ENCODE peak calls at places on chromosomes 16 and 17, in nine cellular contexts. One of them, this sample, is unnamed.

GRCh38 chr17:58643147-58643546 is 48.7 kb downstream of the TEX14 start:
- DNase-seq in heart left ventricle: no peak
- DNase-seq in right lobe of liver: no peak
- DNase-seq in cardiac fibroblast: peak; percentile 58
- DNase-seq in activated CD4-positive, alpha-beta memory T cell treated with anti-CD3 and anti-CD28 coated beads, Interleukin-2, amount 10 ng/mL, durations not matched to agents 7 days and 5 days: no peak
- DNase-seq in pons: no peak
- DNase-seq in EL: peak; percentile 78
- DNase-seq in stimulated activated CD4-positive, alpha-beta T cell treated with anti-CD3 and anti-CD28 coated beads, Interleukin-1b, Interleukin-23, amount 100 ng/mL, for 24 hours: no peak
- DNase-seq in islet precursor cell: no peak
- DNase-seq in this sample: peak; percentile 57

GRCh38 chr16:31869511-31870201 is 4.0 kb upstream of the ZNF267 start:
- DNase-seq in heart left ventricle: no peak
- DNase-seq in right lobe of liver: no peak
- DNase-seq in cardiac fibroblast: peak; percentile 70
- DNase-seq in activated CD4-positive, alpha-beta memory T cell treated with anti-CD3 and anti-CD28 coated beads, Interleukin-2, amount 10 ng/mL, durations not matched to agents 7 days and 5 days: peak; percentile 85
- DNase-seq in pons: peak; percentile 93
- DNase-seq in EL: peak; percentile 83
- DNase-seq in stimulated activated CD4-positive, alpha-beta T cell treated with anti-CD3 and anti-CD28 coated beads, Interleukin-1b, Interleukin-23, amount 100 ng/mL, for 24 hours: no peak
- DNase-seq in islet precursor cell: no peak
- DNase-seq in this sample: peak; percentile 66

GRCh38 chr17:27379863-27380533 is 76.2 kb upstream of the KSR1 start:
- DNase-seq in heart left ventricle: peak; percentile 89
- DNase-seq in right lobe of liver: peak; percentile 69
- DNase-seq in cardiac fibroblast: peak; percentile 76
- DNase-seq in activated CD4-positive, alpha-beta memory T cell treated with anti-CD3 and anti-CD28 coated beads, Interleukin-2, amount 10 ng/mL, durations not matched to agents 7 days and 5 days: no peak
- DNase-seq in pons: peak; percentile 40
- DNase-seq in EL: peak; percentile 66
- DNase-seq in stimulated activated CD4-positive, alpha-beta T cell treated with anti-CD3 and anti-CD28 coated beads, Interleukin-1b, Interleukin-23, amount 100 ng/mL, for 24 hours: no peak
- DNase-seq in islet precursor cell: peak; percentile 54
- DNase-seq in this sample: peak; percentile 52

GRCh38 chr16:76653390-76654026 is 376.3 kb downstream of the CNTNAP4 start:
- DNase-seq in heart left ventricle: no peak
- DNase-seq in right lobe of liver: no peak
- DNase-seq in cardiac fibroblast: peak; percentile 65
- DNase-seq in activated CD4-positive, alpha-beta memory T cell treated with anti-CD3 and anti-CD28 coated beads, Interleukin-2, amount 10 ng/mL, durations not matched to agents 7 days and 5 days: no peak
- DNase-seq in pons: peak; percentile 88
- DNase-seq in EL: no peak
- DNase-seq in stimulated activated CD4-positive, alpha-beta T cell treated with anti-CD3 and anti-CD28 coated beads, Interleukin-1b, Interleukin-23, amount 100 ng/mL, for 24 hours: no peak
- DNase-seq in islet precursor cell: peak; percentile 63
- DNase-seq in this sample: peak; percentile 3

GRCh38 chr17:2083613-2084128 is 28.8 kb downstream of the HIC1 start:
- DNase-seq in heart left ventricle: no peak
- DNase-seq in right lobe of liver: no peak
- DNase-seq in cardiac fibroblast: peak; percentile 40
- DNase-seq in activated CD4-positive, alpha-beta memory T cell treated with anti-CD3 and anti-CD28 coated beads, Interleukin-2, amount 10 ng/mL, durations not matched to agents 7 days and 5 days: no peak
- DNase-seq in pons: peak; percentile 83
- DNase-seq in EL: no peak
- DNase-seq in stimulated activated CD4-positive, alpha-beta T cell treated with anti-CD3 and anti-CD28 coated beads, Interleukin-1b, Interleukin-23, amount 100 ng/mL, for 24 hours: no peak
- DNase-seq in islet precursor cell: no peak
- DNase-seq in this sample: no peak

GRCh38 chr17:17959520-17960361 is 12.5 kb downstream of the TOM1L2 start:
- DNase-seq in heart left ventricle: no peak
- DNase-seq in right lobe of liver: no peak
- DNase-seq in cardiac fibroblast: peak; percentile 48
- DNase-seq in activated CD4-positive, alpha-beta memory T cell treated with anti-CD3 and anti-CD28 coated beads, Interleukin-2, amount 10 ng/mL, durations not matched to agents 7 days and 5 days: peak; percentile 46
- DNase-seq in pons: peak; percentile 61
- DNase-seq in EL: peak; percentile 50
- DNase-seq in stimulated activated CD4-positive, alpha-beta T cell treated with anti-CD3 and anti-CD28 coated beads, Interleukin-1b, Interleukin-23, amount 100 ng/mL, for 24 hours: no peak
- DNase-seq in islet precursor cell: no peak
- DNase-seq in this sample: peak; percentile 45

GRCh38 chr17:20203761-20204263 is 194.7 kb downstream of the SPECC1 start:
- DNase-seq in heart left ventricle: no peak
- DNase-seq in right lobe of liver: no peak
- DNase-seq in cardiac fibroblast: no peak
- DNase-seq in activated CD4-positive, alpha-beta memory T cell treated with anti-CD3 and anti-CD28 coated beads, Interleukin-2, amount 10 ng/mL, durations not matched to agents 7 days and 5 days: no peak
- DNase-seq in pons: no peak
- DNase-seq in EL: no peak
- DNase-seq in stimulated activated CD4-positive, alpha-beta T cell treated with anti-CD3 and anti-CD28 coated beads, Interleukin-1b, Interleukin-23, amount 100 ng/mL, for 24 hours: no peak
- DNase-seq in islet precursor cell: no peak
- DNase-seq in this sample: peak; percentile 51

GRCh38 chr17:44115585-44116415 is 7.6 kb downstream of the HDAC5 start:
- DNase-seq in heart left ventricle: no peak
- DNase-seq in right lobe of liver: no peak
- DNase-seq in cardiac fibroblast: peak; percentile 57
- DNase-seq in activated CD4-positive, alpha-beta memory T cell treated with anti-CD3 and anti-CD28 coated beads, Interleukin-2, amount 10 ng/mL, durations not matched to agents 7 days and 5 days: peak; percentile 22
- DNase-seq in pons: no peak
- DNase-seq in EL: peak; percentile 56
- DNase-seq in stimulated activated CD4-positive, alpha-beta T cell treated with anti-CD3 and anti-CD28 coated beads, Interleukin-1b, Interleukin-23, amount 100 ng/mL, for 24 hours: no peak
- DNase-seq in islet precursor cell: peak; percentile 79
- DNase-seq in this sample: peak; percentile 36

GRCh38 chr17:82890926-82891678 is 51.3 kb upstream of the ZNF750 start:
- DNase-seq in heart left ventricle: peak; percentile 55
- DNase-seq in right lobe of liver: no peak
- DNase-seq in cardiac fibroblast: no peak
- DNase-seq in activated CD4-positive, alpha-beta memory T cell treated with anti-CD3 and anti-CD28 coated beads, Interleukin-2, amount 10 ng/mL, durations not matched to agents 7 days and 5 days: no peak
- DNase-seq in pons: no peak
- DNase-seq in EL: no peak
- DNase-seq in stimulated activated CD4-positive, alpha-beta T cell treated with anti-CD3 and anti-CD28 coated beads, Interleukin-1b, Interleukin-23, amount 100 ng/mL, for 24 hours: no peak
- DNase-seq in islet precursor cell: no peak
- DNase-seq in this sample: no peak

GRCh38 chr17:53492532-53492931 is 330.2 kb upstream of the KIF2B start:
- DNase-seq in heart left ventricle: no peak
- DNase-seq in right lobe of liver: no peak
- DNase-seq in cardiac fibroblast: no peak
- DNase-seq in activated CD4-positive, alpha-beta memory T cell treated with anti-CD3 and anti-CD28 coated beads, Interleukin-2, amount 10 ng/mL, durations not matched to agents 7 days and 5 days: no peak
- DNase-seq in pons: no peak
- DNase-seq in EL: no peak
- DNase-seq in stimulated activated CD4-positive, alpha-beta T cell treated with anti-CD3 and anti-CD28 coated beads, Interleukin-1b, Interleukin-23, amount 100 ng/mL, for 24 hours: no peak
- DNase-seq in islet precursor cell: no peak
- DNase-seq in this sample: no peak

GRCh38 chr16:87576191-87576590 is 26.1 kb upstream of the JPH3 start:
- DNase-seq in heart left ventricle: no peak
- DNase-seq in right lobe of liver: no peak
- DNase-seq in cardiac fibroblast: no peak
- DNase-seq in activated CD4-positive, alpha-beta memory T cell treated with anti-CD3 and anti-CD28 coated beads, Interleukin-2, amount 10 ng/mL, durations not matched to agents 7 days and 5 days: no peak
- DNase-seq in pons: no peak
- DNase-seq in EL: no peak
- DNase-seq in stimulated activated CD4-positive, alpha-beta T cell treated with anti-CD3 and anti-CD28 coated beads, Interleukin-1b, Interleukin-23, amount 100 ng/mL, for 24 hours: no peak
- DNase-seq in islet precursor cell: peak; percentile 70
- DNase-seq in this sample: no peak

GRCh38 chr17:50865060-50865867 is 890 bp downstream of the TOB1 start:
- DNase-seq in heart left ventricle: peak; percentile 83
- DNase-seq in right lobe of liver: peak; percentile 69
- DNase-seq in cardiac fibroblast: peak; percentile 51
- DNase-seq in activated CD4-positive, alpha-beta memory T cell treated with anti-CD3 and anti-CD28 coated beads, Interleukin-2, amount 10 ng/mL, durations not matched to agents 7 days and 5 days: peak; percentile 61
- DNase-seq in pons: peak; percentile 74
- DNase-seq in EL: peak; percentile 55
- DNase-seq in stimulated activated CD4-positive, alpha-beta T cell treated with anti-CD3 and anti-CD28 coated beads, Interleukin-1b, Interleukin-23, amount 100 ng/mL, for 24 hours: no peak
- DNase-seq in islet precursor cell: peak; percentile 77
- DNase-seq in this sample: peak; percentile 33

GRCh38 chr16:47142469-47143328 is 1.0 kb downstream of the NETO2 start:
- DNase-seq in heart left ventricle: no peak
- DNase-seq in right lobe of liver: peak; percentile 47
- DNase-seq in cardiac fibroblast: peak; percentile 38
- DNase-seq in activated CD4-positive, alpha-beta memory T cell treated with anti-CD3 and anti-CD28 coated beads, Interleukin-2, amount 10 ng/mL, durations not matched to agents 7 days and 5 days: peak; percentile 41
- DNase-seq in pons: peak; percentile 49
- DNase-seq in EL: peak; percentile 42
- DNase-seq in stimulated activated CD4-positive, alpha-beta T cell treated with anti-CD3 and anti-CD28 coated beads, Interleukin-1b, Interleukin-23, amount 100 ng/mL, for 24 hours: no peak
- DNase-seq in islet precursor cell: peak; percentile 68
- DNase-seq in this sample: peak; percentile 14

GRCh38 chr17:47692895-47693666 is 880 bp upstream of the TBKBP1 start:
- DNase-seq in heart left ventricle: no peak
- DNase-seq in right lobe of liver: no peak
- DNase-seq in cardiac fibroblast: no peak
- DNase-seq in activated CD4-positive, alpha-beta memory T cell treated with anti-CD3 and anti-CD28 coated beads, Interleukin-2, amount 10 ng/mL, durations not matched to agents 7 days and 5 days: no peak
- DNase-seq in pons: no peak
- DNase-seq in EL: no peak
- DNase-seq in stimulated activated CD4-positive, alpha-beta T cell treated with anti-CD3 and anti-CD28 coated beads, Interleukin-1b, Interleukin-23, amount 100 ng/mL, for 24 hours: no peak
- DNase-seq in islet precursor cell: peak; percentile 65
- DNase-seq in this sample: peak; percentile 37

GRCh38 chr17:12391468-12391867 is 274.2 kb upstream of the MYOCD start:
- DNase-seq in heart left ventricle: no peak
- DNase-seq in right lobe of liver: no peak
- DNase-seq in cardiac fibroblast: no peak
- DNase-seq in activated CD4-positive, alpha-beta memory T cell treated with anti-CD3 and anti-CD28 coated beads, Interleukin-2, amount 10 ng/mL, durations not matched to agents 7 days and 5 days: no peak
- DNase-seq in pons: no peak
- DNase-seq in EL: peak; percentile 34
- DNase-seq in stimulated activated CD4-positive, alpha-beta T cell treated with anti-CD3 and anti-CD28 coated beads, Interleukin-1b, Interleukin-23, amount 100 ng/mL, for 24 hours: no peak
- DNase-seq in islet precursor cell: no peak
- DNase-seq in this sample: peak; percentile 5

GRCh38 chr17:40373324-40373723 is 8.8 kb upstream of the GJD3 start:
- DNase-seq in heart left ventricle: no peak
- DNase-seq in right lobe of liver: no peak
- DNase-seq in cardiac fibroblast: peak; percentile 83
- DNase-seq in activated CD4-positive, alpha-beta memory T cell treated with anti-CD3 and anti-CD28 coated beads, Interleukin-2, amount 10 ng/mL, durations not matched to agents 7 days and 5 days: no peak
- DNase-seq in pons: no peak
- DNase-seq in EL: no peak
- DNase-seq in stimulated activated CD4-positive, alpha-beta T cell treated with anti-CD3 and anti-CD28 coated beads, Interleukin-1b, Interleukin-23, amount 100 ng/mL, for 24 hours: no peak
- DNase-seq in islet precursor cell: no peak
- DNase-seq in this sample: peak; percentile 80

GRCh38 chr17:75125984-75126383 is 5.6 kb downstream of the NT5C start:
- DNase-seq in heart left ventricle: no peak
- DNase-seq in right lobe of liver: no peak
- DNase-seq in cardiac fibroblast: no peak
- DNase-seq in activated CD4-positive, alpha-beta memory T cell treated with anti-CD3 and anti-CD28 coated beads, Interleukin-2, amount 10 ng/mL, durations not matched to agents 7 days and 5 days: peak; percentile 53
- DNase-seq in pons: no peak
- DNase-seq in EL: no peak
- DNase-seq in stimulated activated CD4-positive, alpha-beta T cell treated with anti-CD3 and anti-CD28 coated beads, Interleukin-1b, Interleukin-23, amount 100 ng/mL, for 24 hours: no peak
- DNase-seq in islet precursor cell: peak; percentile 63
- DNase-seq in this sample: no peak

GRCh38 chr17:64172510-64172909 is 42.6 kb upstream of the ERN1 start:
- DNase-seq in heart left ventricle: no peak
- DNase-seq in right lobe of liver: no peak
- DNase-seq in cardiac fibroblast: no peak
- DNase-seq in activated CD4-positive, alpha-beta memory T cell treated with anti-CD3 and anti-CD28 coated beads, Interleukin-2, amount 10 ng/mL, durations not matched to agents 7 days and 5 days: no peak
- DNase-seq in pons: no peak
- DNase-seq in EL: no peak
- DNase-seq in stimulated activated CD4-positive, alpha-beta T cell treated with anti-CD3 and anti-CD28 coated beads, Interleukin-1b, Interleukin-23, amount 100 ng/mL, for 24 hours: no peak
- DNase-seq in islet precursor cell: no peak
- DNase-seq in this sample: no peak

GRCh38 chr17:56159764-56160394 is 6.6 kb downstream of the ANKFN1 start:
- DNase-seq in heart left ventricle: no peak
- DNase-seq in right lobe of liver: no peak
- DNase-seq in cardiac fibroblast: no peak
- DNase-seq in activated CD4-positive, alpha-beta memory T cell treated with anti-CD3 and anti-CD28 coated beads, Interleukin-2, amount 10 ng/mL, durations not matched to agents 7 days and 5 days: no peak
- DNase-seq in pons: no peak
- DNase-seq in EL: no peak
- DNase-seq in stimulated activated CD4-positive, alpha-beta T cell treated with anti-CD3 and anti-CD28 coated beads, Interleukin-1b, Interleukin-23, amount 100 ng/mL, for 24 hours: no peak
- DNase-seq in islet precursor cell: no peak
- DNase-seq in this sample: no peak

GRCh38 chr17:66593116-66593515 is 241.8 kb upstream of the CACNG5 start:
- DNase-seq in heart left ventricle: no peak
- DNase-seq in right lobe of liver: no peak
- DNase-seq in cardiac fibroblast: no peak
- DNase-seq in activated CD4-positive, alpha-beta memory T cell treated with anti-CD3 and anti-CD28 coated beads, Interleukin-2, amount 10 ng/mL, durations not matched to agents 7 days and 5 days: no peak
- DNase-seq in pons: no peak
- DNase-seq in EL: no peak
- DNase-seq in stimulated activated CD4-positive, alpha-beta T cell treated with anti-CD3 and anti-CD28 coated beads, Interleukin-1b, Interleukin-23, amount 100 ng/mL, for 24 hours: no peak
- DNase-seq in islet precursor cell: peak; percentile 29
- DNase-seq in this sample: no peak

GRCh38 chr17:72234951-72235350 is 114.1 kb downstream of the SOX9 start:
- DNase-seq in heart left ventricle: no peak
- DNase-seq in right lobe of liver: no peak
- DNase-seq in cardiac fibroblast: no peak
- DNase-seq in activated CD4-positive, alpha-beta memory T cell treated with anti-CD3 and anti-CD28 coated beads, Interleukin-2, amount 10 ng/mL, durations not matched to agents 7 days and 5 days: no peak
- DNase-seq in pons: no peak
- DNase-seq in EL: no peak
- DNase-seq in stimulated activated CD4-positive, alpha-beta T cell treated with anti-CD3 and anti-CD28 coated beads, Interleukin-1b, Interleukin-23, amount 100 ng/mL, for 24 hours: no peak
- DNase-seq in islet precursor cell: no peak
- DNase-seq in this sample: no peak

GRCh38 chr17:79504181-79504605 is 106.7 kb downstream of the RBFOX3 start:
- DNase-seq in heart left ventricle: no peak
- DNase-seq in right lobe of liver: no peak
- DNase-seq in cardiac fibroblast: no peak
- DNase-seq in activated CD4-positive, alpha-beta memory T cell treated with anti-CD3 and anti-CD28 coated beads, Interleukin-2, amount 10 ng/mL, durations not matched to agents 7 days and 5 days: no peak
- DNase-seq in pons: no peak
- DNase-seq in EL: no peak
- DNase-seq in stimulated activated CD4-positive, alpha-beta T cell treated with anti-CD3 and anti-CD28 coated beads, Interleukin-1b, Interleukin-23, amount 100 ng/mL, for 24 hours: no peak
- DNase-seq in islet precursor cell: no peak
- DNase-seq in this sample: no peak

GRCh38 chr17:70314096-70314495 is 144.8 kb downstream of the KCNJ2 start:
- DNase-seq in heart left ventricle: no peak
- DNase-seq in right lobe of liver: no peak
- DNase-seq in cardiac fibroblast: no peak
- DNase-seq in activated CD4-positive, alpha-beta memory T cell treated with anti-CD3 and anti-CD28 coated beads, Interleukin-2, amount 10 ng/mL, durations not matched to agents 7 days and 5 days: no peak
- DNase-seq in pons: no peak
- DNase-seq in EL: peak; percentile 46
- DNase-seq in stimulated activated CD4-positive, alpha-beta T cell treated with anti-CD3 and anti-CD28 coated beads, Interleukin-1b, Interleukin-23, amount 100 ng/mL, for 24 hours: no peak
- DNase-seq in islet precursor cell: no peak
- DNase-seq in this sample: peak; percentile 53

GRCh38 chr17:34375598-34375997 is 12.6 kb upstream of the CCL1 start:
- DNase-seq in heart left ventricle: no peak
- DNase-seq in right lobe of liver: no peak
- DNase-seq in cardiac fibroblast: no peak
- DNase-seq in activated CD4-positive, alpha-beta memory T cell treated with anti-CD3 and anti-CD28 coated beads, Interleukin-2, amount 10 ng/mL, durations not matched to agents 7 days and 5 days: no peak
- DNase-seq in pons: no peak
- DNase-seq in EL: no peak
- DNase-seq in stimulated activated CD4-positive, alpha-beta T cell treated with anti-CD3 and anti-CD28 coated beads, Interleukin-1b, Interleukin-23, amount 100 ng/mL, for 24 hours: no peak
- DNase-seq in islet precursor cell: peak; percentile 44
- DNase-seq in this sample: no peak

GRCh38 chr16:1884155-1884760 is 12.3 kb upstream of the MEIOB start:
- DNase-seq in heart left ventricle: no peak
- DNase-seq in right lobe of liver: no peak
- DNase-seq in cardiac fibroblast: peak; percentile 21
- DNase-seq in activated CD4-positive, alpha-beta memory T cell treated with anti-CD3 and anti-CD28 coated beads, Interleukin-2, amount 10 ng/mL, durations not matched to agents 7 days and 5 days: no peak
- DNase-seq in pons: no peak
- DNase-seq in EL: peak; percentile 11
- DNase-seq in stimulated activated CD4-positive, alpha-beta T cell treated with anti-CD3 and anti-CD28 coated beads, Interleukin-1b, Interleukin-23, amount 100 ng/mL, for 24 hours: no peak
- DNase-seq in islet precursor cell: no peak
- DNase-seq in this sample: peak; percentile 8

GRCh38 chr17:50487213-50488096 is 8.8 kb downstream of the RSAD1 start:
- DNase-seq in heart left ventricle: peak; percentile 16
- DNase-seq in right lobe of liver: no peak
- DNase-seq in cardiac fibroblast: no peak
- DNase-seq in activated CD4-positive, alpha-beta memory T cell treated with anti-CD3 and anti-CD28 coated beads, Interleukin-2, amount 10 ng/mL, durations not matched to agents 7 days and 5 days: no peak
- DNase-seq in pons: no peak
- DNase-seq in EL: peak; percentile 37
- DNase-seq in stimulated activated CD4-positive, alpha-beta T cell treated with anti-CD3 and anti-CD28 coated beads, Interleukin-1b, Interleukin-23, amount 100 ng/mL, for 24 hours: no peak
- DNase-seq in islet precursor cell: no peak
- DNase-seq in this sample: no peak

GRCh38 chr16:5207001-5207523 is 109.5 kb upstream of the EEF2KMT start:
- DNase-seq in heart left ventricle: no peak
- DNase-seq in right lobe of liver: no peak
- DNase-seq in cardiac fibroblast: no peak
- DNase-seq in activated CD4-positive, alpha-beta memory T cell treated with anti-CD3 and anti-CD28 coated beads, Interleukin-2, amount 10 ng/mL, durations not matched to agents 7 days and 5 days: no peak
- DNase-seq in pons: no peak
- DNase-seq in EL: no peak
- DNase-seq in stimulated activated CD4-positive, alpha-beta T cell treated with anti-CD3 and anti-CD28 coated beads, Interleukin-1b, Interleukin-23, amount 100 ng/mL, for 24 hours: no peak
- DNase-seq in islet precursor cell: no peak
- DNase-seq in this sample: no peak

GRCh38 chr17:30236297-30236624 is 764 bp upstream of the SLC6A4 start:
- DNase-seq in heart left ventricle: no peak
- DNase-seq in right lobe of liver: no peak
- DNase-seq in cardiac fibroblast: no peak
- DNase-seq in activated CD4-positive, alpha-beta memory T cell treated with anti-CD3 and anti-CD28 coated beads, Interleukin-2, amount 10 ng/mL, durations not matched to agents 7 days and 5 days: no peak
- DNase-seq in pons: no peak
- DNase-seq in EL: no peak
- DNase-seq in stimulated activated CD4-positive, alpha-beta T cell treated with anti-CD3 and anti-CD28 coated beads, Interleukin-1b, Interleukin-23, amount 100 ng/mL, for 24 hours: no peak
- DNase-seq in islet precursor cell: no peak
- DNase-seq in this sample: no peak

GRCh38 chr16:58451263-58451662 is 48.7 kb upstream of the NDRG4 start:
- DNase-seq in heart left ventricle: no peak
- DNase-seq in right lobe of liver: no peak
- DNase-seq in cardiac fibroblast: no peak
- DNase-seq in activated CD4-positive, alpha-beta memory T cell treated with anti-CD3 and anti-CD28 coated beads, Interleukin-2, amount 10 ng/mL, durations not matched to agents 7 days and 5 days: no peak
- DNase-seq in pons: no peak
- DNase-seq in EL: no peak
- DNase-seq in stimulated activated CD4-positive, alpha-beta T cell treated with anti-CD3 and anti-CD28 coated beads, Interleukin-1b, Interleukin-23, amount 100 ng/mL, for 24 hours: no peak
- DNase-seq in islet precursor cell: no peak
- DNase-seq in this sample: no peak